ENCODE peak calls at places on chromosomes 5 and 9, in ten cellular contexts. Z is GM23248, O is mammary epithelial cell, C is head of caudate nucleus, E is tibial nerve, Q is H1, N is GM04504, X is cardiac muscle cell, A is NCI-H69, G is lower leg skin. V is an unnamed sample.

GRCh38 chr9:4237748-4238511 is 61.9 kb downstream of the GLIS3 start:
- DNase-seq in Z (peak), O (no peak), C (no peak), E (no peak), Q (no peak), N (no peak), X (no peak), A (no peak), G (no peak), V (no peak)

GRCh38 chr5:140480310-140481014 is 67.0 kb upstream of the EIF4EBP3 start:
- DNase-seq in Z (peak), O (no peak), C (no peak), E (no peak), Q (no peak), N (no peak), X (no peak), A (no peak), G (no peak), V (no peak)

GRCh38 chr5:122924203-122924602 is 78.8 kb downstream of the SNX24 start:
- DNase-seq in Z (peak), O (no peak), C (no peak), E (no peak), Q (no peak), N (no peak), X (no peak), A (no peak), G (no peak), V (no peak)

GRCh38 chr5:151448038-151448985 is 909 bp downstream of the SLC36A1 start:
- DNase-seq in Z (peak), O (peak), C (peak), E (no peak), Q (peak), N (no peak), X (peak), A (peak), G (peak), V (no peak)

GRCh38 chr5:54291498-54291897 is 18.9 kb downstream of the ARL15 start:
- DNase-seq in Z (no peak), O (no peak), C (no peak), E (no peak), Q (no peak), N (no peak), X (no peak), A (no peak), G (no peak), V (no peak)

GRCh38 chr5:7991125-7991821 is 122.3 kb downstream of the MTRR start:
- DNase-seq in Z (no peak), O (no peak), C (no peak), E (no peak), Q (no peak), N (no peak), X (no peak), A (peak), G (no peak), V (no peak)

GRCh38 chr9:93091453-93092081 is 4.5 kb upstream of the CARD19 start:
- DNase-seq in Z (peak), O (peak), C (peak), E (no peak), Q (no peak), N (peak), X (no peak), A (no peak), G (no peak), V (no peak)

GRCh38 chr9:108478871-108479332 is 376.9 kb downstream of the ACTL7B start:
- DNase-seq in Z (peak), O (peak), C (no peak), E (no peak), Q (no peak), N (peak), X (no peak), A (no peak), G (peak), V (peak)

GRCh38 chr9:22097712-22098111 is 88.6 kb upstream of the CDKN2B start:
- DNase-seq in Z (peak), O (peak), C (no peak), E (no peak), Q (no peak), N (peak), X (no peak), A (no peak), G (no peak), V (no peak)

GRCh38 chr9:79883073-79883645 is 311.4 kb downstream of the TLE4 start:
- DNase-seq in Z (no peak), O (no peak), C (no peak), E (no peak), Q (no peak), N (no peak), X (no peak), A (no peak), G (no peak), V (no peak)

GRCh38 chr5:114419941-114420340 is 58.1 kb downstream of the KCNN2 start:
- DNase-seq in Z (peak), O (no peak), C (no peak), E (no peak), Q (no peak), N (no peak), X (no peak), A (no peak), G (no peak), V (no peak)

GRCh38 chr9:76143834-76144233 is 250.4 kb downstream of the RFK start:
- DNase-seq in Z (no peak), O (no peak), C (no peak), E (no peak), Q (no peak), N (no peak), X (no peak), A (no peak), G (no peak), V (no peak)

GRCh38 chr5:84696651-84697050 is 312.0 kb upstream of the EDIL3 start:
- DNase-seq in Z (no peak), O (peak), C (no peak), E (no peak), Q (no peak), N (no peak), X (no peak), A (peak), G (no peak), V (no peak)

GRCh38 chr5:83095973-83096539 is 18.7 kb downstream of the XRCC4 start:
- DNase-seq in Z (peak), O (peak), C (no peak), E (no peak), Q (no peak), N (peak), X (no peak), A (no peak), G (no peak), V (no peak)

GRCh38 chr9:133989554-133990365 is 2.4 kb downstream of the VAV2 start:
- DNase-seq in Z (no peak), O (no peak), C (no peak), E (no peak), Q (no peak), N (no peak), X (no peak), A (no peak), G (no peak), V (no peak)

GRCh38 chr9:108550111-108550510 is 305.7 kb downstream of the ACTL7B start:
- DNase-seq in Z (peak), O (no peak), C (no peak), E (no peak), Q (no peak), N (peak), X (no peak), A (no peak), G (no peak), V (no peak)

GRCh38 chr5:141199359-141200235 is at the start of gene PCDHB11:
- DNase-seq in Z (peak), O (peak), C (no peak), E (no peak), Q (no peak), N (no peak), X (peak), A (peak), G (no peak), V (no peak)

GRCh38 chr5:84487963-84488362 is 103.3 kb upstream of the EDIL3 start:
- DNase-seq in Z (peak), O (no peak), C (no peak), E (peak), Q (no peak), N (no peak), X (no peak), A (peak), G (no peak), V (no peak)

GRCh38 chr5:157312492-157312891 is 46.6 kb downstream of the CYFIP2 start:
- DNase-seq in Z (peak), O (peak), C (peak), E (peak), Q (no peak), N (no peak), X (peak), A (peak), G (no peak), V (no peak)

GRCh38 chr9:16871358-16872151 is 1.1 kb upstream of the BNC2 start:
- DNase-seq in Z (peak), O (peak), C (no peak), E (peak), Q (no peak), N (peak), X (peak), A (peak), G (peak), V (no peak)

GRCh38 chr5:60649288-60649917 is 50.6 kb downstream of the DEPDC1B start:
- DNase-seq in Z (peak), O (peak), C (no peak), E (no peak), Q (no peak), N (no peak), X (peak), A (peak), G (no peak), V (no peak)

V was measured in gastrocnemius medialis.